ENCODE peak calls at places on chromosomes 2 and 18, in five cellular contexts. E, K, H, S and A are unnamed samples.

GRCh38 chr18:50099725-50100414 is 95.1 kb downstream of the MYO5B start:
- DNase-seq in E (no peak), K (no peak), H (no peak), S (peak), A (no peak)

GRCh38 chr2:11239718-11240462 is 84.6 kb downstream of the SLC66A3 start:
- DNase-seq in E (no peak), K (no peak), H (no peak), S (no peak), A (no peak)

GRCh38 chr2:121707344-121707919 is 29.2 kb downstream of the NIFK start:
- DNase-seq in E (no peak), K (peak), H (no peak), S (no peak), A (no peak)

GRCh38 chr2:222518570-222519381 is 94.4 kb downstream of the SGPP2 start:
- DNase-seq in E (no peak), K (no peak), H (no peak), S (no peak), A (no peak)

GRCh38 chr2:46200100-46200690 is 97.0 kb upstream of the EPAS1 start:
- DNase-seq in E (peak), K (no peak), H (no peak), S (no peak), A (no peak)

GRCh38 chr2:174560737-174561136 is 36.9 kb downstream of the WIPF1 start:
- DNase-seq in E (no peak), K (no peak), H (no peak), S (no peak), A (no peak)

GRCh38 chr2:136718273-136718672 is 47.1 kb upstream of the THSD7B start:
- DNase-seq in E (no peak), K (no peak), H (no peak), S (no peak), A (no peak)

GRCh38 chr18:37235583-37235982 is 330.0 kb downstream of the CELF4 start:
- DNase-seq in E (no peak), K (no peak), H (no peak), S (no peak), A (no peak)

GRCh38 chr18:69400253-69400975 is at the start of gene DOK6:
- DNase-seq in E (no peak), K (peak), H (peak), S (peak), A (peak)

GRCh38 chr2:138486347-138487198 is 15.0 kb upstream of the SPOPL start:
- DNase-seq in E (no peak), K (no peak), H (peak), S (no peak), A (no peak)
- TF ChIP-seq CTCF in E (no peak), K (no peak), H (no peak), S (no peak), A (no peak)

GRCh38 chr18:45024357-45025107 is 343.8 kb downstream of the SETBP1 start:
- DNase-seq in E (no peak), K (no peak), H (no peak), S (no peak), A (no peak)
- TF ChIP-seq CTCF in E (no peak), K (no peak), H (no peak), S (no peak), A (no peak)

GRCh38 chr18:74291771-74292540 is at the start of gene CYB5A:
- DNase-seq in E (peak), K (peak), H (peak), S (peak), A (peak)
- TF ChIP-seq CTCF in E (peak), K (no peak), H (peak), S (no peak), A (peak)

DNA sequence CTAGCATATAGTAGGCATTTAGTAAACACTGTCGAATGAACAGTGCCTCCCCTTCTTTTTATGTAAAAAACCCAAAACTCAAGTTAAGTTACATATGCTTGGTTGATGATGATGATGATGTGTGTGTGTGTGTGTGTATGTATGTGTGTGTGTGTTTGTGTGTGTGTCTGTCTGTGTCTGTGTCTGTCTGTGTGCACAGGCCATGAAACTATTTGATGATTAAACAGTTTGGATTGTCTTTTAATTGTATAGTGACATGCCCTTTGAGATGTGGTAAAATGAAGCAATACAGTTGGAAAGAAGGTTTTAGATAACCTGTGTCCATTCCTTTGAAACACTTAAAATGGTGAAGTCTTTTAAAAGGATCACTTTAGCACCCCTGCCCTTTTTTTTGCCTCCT is 105.6 kb downstream of the MAP4K4 start:
- DNase-seq in E (no peak), K (no peak), H (no peak), S (peak), A (no peak)
- TF ChIP-seq CTCF in E (no peak), K (no peak), H (no peak), S (no peak), A (no peak)